ENCODE peak calls at places on chromosomes 13 and 19, in eight cellular contexts. X, A, C, W, L, Q, O and J are unnamed samples.

GRCh38 chr13:31310781-31311180 is 111.0 kb downstream of the B3GLCT start:
- DNase-seq in X (no peak), L (peak; percentile 55), C (no peak), A (peak; percentile 6), Q (peak; percentile 41), W (no peak), O (no peak), J (no peak)

GRCh38 chr13:74681891-74682290 is 547.7 kb upstream of the KLF12 start:
- DNase-seq in O (no peak), X (no peak), Q (no peak), L (no peak), A (no peak), W (no peak), C (no peak), J (no peak)

GRCh38 chr13:24706886-24707585 is 26.8 kb downstream of the ATP12A start:
- DNase-seq in C (no peak), W (no peak), X (no peak), A (no peak), O (no peak), L (no peak), Q (no peak), J (no peak)

GRCh38 chr19:35797663-35798062 is 15.0 kb downstream of the PRODH2 start:
- DNase-seq in X (no peak), O (no peak), W (no peak), C (no peak), A (peak; percentile 38), Q (no peak), L (no peak), J (peak; percentile 36)

GRCh38 chr19:56314018-56314583 is 538 bp downstream of the ZSCAN5A start:
- DNase-seq in L (no peak), C (peak; percentile 18), A (no peak), O (peak; percentile 9), X (no peak), W (no peak), Q (no peak), J (no peak)

GRCh38 chr13:93244141-93244917 is 17.7 kb downstream of the GPC6 start:
- DNase-seq in C (no peak), Q (no peak), L (no peak), O (no peak), A (peak; percentile 26), W (no peak), X (peak; percentile 73), J (no peak)

GRCh38 chr13:99304541-99304940 is 2.7 kb downstream of the GPR183 start:
- DNase-seq in O (no peak), A (no peak), W (no peak), Q (no peak), C (no peak), X (no peak), L (no peak), J (no peak)

GRCh38 chr19:23882493-23882892 is 32.2 kb upstream of the ZNF726 start:
- DNase-seq in A (no peak), C (no peak), Q (no peak), O (no peak), L (no peak), W (no peak), X (no peak), J (no peak)

GRCh38 chr19:3544742-3545668 is 6.0 kb downstream of the TEKTIP1 start:
- DNase-seq in X (peak; percentile 49), L (peak; percentile 71), W (no peak), O (peak; percentile 74), Q (peak; percentile 80), A (peak; percentile 89), C (peak; percentile 60), J (peak; percentile 85)

GRCh38 chr13:39503048-39503447 is 99.9 kb downstream of the LHFPL6 start:
- DNase-seq in C (no peak), O (no peak), L (no peak), Q (no peak), A (no peak), X (no peak), W (no peak), J (no peak)

GRCh38 chr13:113645329-113645728 is 12.7 kb downstream of the ATP4B start:
- DNase-seq in O (no peak), C (no peak), Q (no peak), L (no peak), W (no peak), X (no peak), A (no peak), J (no peak)

GRCh38 chr19:46602392-46603194 is 1.5 kb downstream of the CALM3 start:
- DNase-seq in X (peak; percentile 23), L (no peak), C (no peak), W (no peak), A (no peak), Q (no peak), O (no peak), J (peak; percentile 77)

GRCh38 chr19:10112895-10113591 is 1.6 kb downstream of the P2RY11 start:
- DNase-seq in A (peak; percentile 65), W (no peak), O (no peak), C (peak; percentile 68), X (no peak), Q (peak; percentile 59), L (no peak), J (peak; percentile 80)

DNA sequence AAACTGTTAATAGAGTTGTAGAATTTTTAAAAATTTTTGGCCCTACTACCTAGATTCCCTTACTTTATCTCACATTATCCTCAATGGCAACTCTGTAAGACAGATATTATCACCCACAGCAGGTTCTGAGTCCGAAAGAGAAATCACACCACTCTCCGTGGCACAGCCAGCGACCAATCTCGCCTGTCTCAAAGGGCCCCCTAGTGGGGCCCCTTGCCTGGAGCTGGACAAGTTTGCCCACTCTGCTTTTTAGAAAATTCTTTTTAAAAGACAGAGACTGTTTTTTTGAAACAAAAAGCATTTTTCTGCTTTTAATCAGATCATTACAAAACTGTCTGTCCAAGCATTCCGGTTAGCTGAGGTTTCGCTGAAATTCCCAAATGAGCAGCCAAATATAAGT is 21.7 kb downstream of the PHF11 start:
- DNase-seq in X (no peak), L (no peak), A (peak; percentile 9), W (no peak), Q (no peak), O (no peak), C (no peak), J (no peak)
- TF ChIP-seq CTCF in X (peak; percentile 20), L (peak; percentile 45), A (peak; percentile 37), W (no peak), Q (no peak), O (peak; percentile 54), C (peak; percentile 45), J (no peak)

DNA sequence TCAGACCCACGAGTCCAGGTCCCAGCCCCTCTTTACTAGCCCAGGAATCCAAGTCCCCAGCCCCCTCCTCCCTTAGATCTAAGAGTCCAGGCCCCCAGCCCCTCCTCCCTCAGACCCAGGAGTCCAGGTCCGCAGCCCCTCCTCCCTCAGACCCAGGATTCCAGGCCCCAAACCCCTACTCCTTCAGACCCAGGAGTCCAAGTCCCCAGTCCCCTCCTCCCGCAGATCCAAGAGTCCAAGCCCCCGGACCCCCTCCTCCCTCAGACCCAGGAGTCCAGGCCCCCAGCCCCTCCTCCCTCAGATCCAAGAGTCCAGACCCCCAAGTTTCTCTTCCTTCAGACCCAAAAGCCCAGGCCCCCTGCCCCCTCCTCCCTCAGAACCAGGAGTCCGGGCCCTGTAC is 11.5 kb downstream of the SPACA6 start:
- DNase-seq in C (no peak), W (no peak), X (no peak), Q (no peak), A (no peak), L (no peak), O (no peak), J (no peak)
- TF ChIP-seq CTCF in C (no peak), W (no peak), X (no peak), Q (no peak), A (no peak), L (no peak), O (no peak), J (no peak)

GRCh38 chr19:12400618-12401502 is at the start of gene ZNF799:
- DNase-seq in A (peak; percentile 90), X (peak; percentile 95), Q (peak; percentile 98), C (peak; percentile 99), W (peak; percentile 99), L (peak; percentile 99), O (peak; percentile 98), J (peak; percentile 94)
- TF ChIP-seq CTCF in A (no peak), X (no peak), Q (no peak), C (peak; percentile 18), W (no peak), L (peak; percentile 20), O (no peak), J (no peak)

GRCh38 chr13:91930687-91931086 is 532.3 kb downstream of the GPC5 start:
- DNase-seq in Q (no peak), W (no peak), A (no peak), C (peak; percentile 49), L (no peak), X (no peak), O (no peak), J (no peak)
- TF ChIP-seq CTCF in Q (no peak), W (no peak), A (no peak), C (no peak), L (no peak), X (no peak), O (no peak), J (no peak)

DNA sequence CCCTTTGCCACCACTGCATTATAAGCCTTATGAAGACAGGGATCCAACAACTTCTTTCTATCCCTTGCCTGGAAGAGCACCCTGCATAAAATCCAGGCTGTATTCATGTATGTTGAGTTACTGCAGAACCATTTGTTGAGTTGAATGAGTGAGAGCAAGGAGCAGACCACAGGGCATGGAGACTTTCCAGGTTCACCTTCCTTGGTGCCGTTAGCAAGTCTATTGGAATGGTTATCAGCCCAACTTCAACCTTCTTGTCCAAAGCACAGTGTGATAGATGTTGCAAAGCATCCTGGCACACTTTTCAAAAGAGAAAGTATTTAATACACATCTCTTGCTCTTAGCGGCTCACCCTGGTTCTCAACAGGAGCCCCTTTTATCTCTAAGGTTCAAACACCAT is 100.9 kb upstream of the CLDN10 start:
- DNase-seq in Q (no peak), L (no peak), C (no peak), X (no peak), O (no peak), A (no peak), W (no peak), J (no peak)
- TF ChIP-seq CTCF in Q (no peak), L (no peak), C (no peak), X (no peak), O (no peak), A (no peak), W (no peak), J (no peak)